ENCODE peak calls at places on chromosome 11, in nine cellular contexts. U is breast epithelium, T is ovary, L is Peyer's patch, C is AG09309, V is heart right ventricle, Z is testis, O is cardiac muscle cell, E is A549. G is an unnamed sample.

GRCh38 chr11:134583397-134583990 is 171.5 kb upstream of the B3GAT1 start:
- DNase-seq in L (no peak), O (no peak), T (no peak), Z (no peak), U (no peak), E (no peak), V (peak; percentile 3), C (no peak), G (no peak)

GRCh38 chr11:78139422-78140391 is at the start of gene ALG8:
- DNase-seq in T (peak; percentile 93), U (peak; percentile 88), E (peak; percentile 99), C (peak; percentile 79), V (peak; percentile 96), L (peak; percentile 98), Z (peak; percentile 96), O (peak; percentile 98), G (peak; percentile 99)

GRCh38 chr11:100760766-100761165 is 73.7 kb downstream of the ARHGAP42 start:
- DNase-seq in O (no peak), Z (no peak), V (no peak), U (no peak), L (no peak), C (no peak), T (no peak), E (no peak), G (no peak)

GRCh38 chr11:25890626-25891250 is 441.2 kb upstream of the ANO3 start:
- DNase-seq in L (no peak), E (no peak), C (no peak), V (no peak), U (no peak), T (no peak), O (no peak), Z (no peak), G (no peak)

GRCh38 chr11:38323961-38324761 is 1726.1 kb upstream of the RAG2 start:
- DNase-seq in O (no peak), T (no peak), V (no peak), L (no peak), E (no peak), Z (no peak), U (no peak), C (no peak), G (no peak)

GRCh38 chr11:36037031-36037430 is 93.2 kb downstream of the LDLRAD3 start:
- DNase-seq in C (no peak), O (no peak), T (no peak), E (no peak), Z (peak; percentile 36), V (peak; percentile 16), U (peak; percentile 37), L (no peak), G (no peak)

GRCh38 chr11:107947904-107948303 is 19.7 kb downstream of the RAB39A start:
- DNase-seq in T (no peak), E (no peak), Z (no peak), C (no peak), O (no peak), U (no peak), L (no peak), V (no peak), G (no peak)

GRCh38 chr11:70511345-70511744 is 113.0 kb downstream of the CTTN start:
- DNase-seq in C (no peak), E (no peak), Z (no peak), V (no peak), O (no peak), L (no peak), T (no peak), U (no peak), G (no peak)

GRCh38 chr11:113314389-113315301 is at the start of gene TTC12:
- DNase-seq in V (peak; percentile 94), C (peak; percentile 33), Z (peak; percentile 96), E (peak; percentile 49), T (peak; percentile 94), O (peak; percentile 97), U (peak; percentile 91), L (peak; percentile 98), G (peak; percentile 98)

GRCh38 chr11:114080219-114080618 is 20.7 kb downstream of the ZBTB16 start:
- DNase-seq in Z (no peak), L (peak; percentile 78), C (no peak), V (no peak), E (no peak), U (no peak), T (no peak), O (no peak), G (no peak)

GRCh38 chr11:13152736-13153541 is 124.7 kb upstream of the BMAL1 start:
- DNase-seq in T (no peak), E (peak; percentile 34), V (no peak), U (no peak), L (no peak), O (peak; percentile 29), Z (no peak), C (no peak), G (no peak)

GRCh38 chr11:12288212-12288933 is 89.0 kb upstream of the PARVA start:
- DNase-seq in O (peak; percentile 89), L (peak; percentile 84), E (peak; percentile 88), U (peak; percentile 58), Z (peak; percentile 87), C (peak; percentile 89), T (peak; percentile 77), V (peak; percentile 77), G (peak; percentile 90)

GRCh38 chr11:116725434-116726221 is 47.2 kb downstream of the BUD13 start:
- DNase-seq in L (no peak), U (no peak), C (no peak), Z (peak; percentile 22), O (no peak), E (no peak), T (no peak), V (no peak), G (no peak)

GRCh38 chr11:22065472-22065871 is 127.4 kb upstream of the ANO5 start:
- DNase-seq in V (no peak), L (peak; percentile 30), C (no peak), Z (no peak), O (no peak), U (no peak), E (no peak), T (no peak), G (no peak)

GRCh38 chr11:67044496-67044895 is 12.2 kb upstream of the RHOD start:
- DNase-seq in C (no peak), Z (no peak), O (no peak), V (no peak), L (no peak), E (no peak), T (no peak), U (no peak), G (no peak)

GRCh38 chr11:8019671-8020597 is 32.8 kb downstream of the EIF3F start:
- DNase-seq in C (no peak), U (no peak), E (peak; percentile 28), V (no peak), T (peak; percentile 39), O (peak; percentile 36), Z (peak; percentile 46), L (peak; percentile 36), G (peak; percentile 80)

GRCh38 chr11:127521413-127521812 is 520.8 kb upstream of the KIRREL3 start:
- DNase-seq in C (no peak), Z (no peak), V (no peak), O (no peak), L (no peak), T (no peak), U (no peak), E (no peak), G (no peak)

GRCh38 chr11:57123590-57123989 is 58.2 kb upstream of the LRRC55 start:
- DNase-seq in Z (no peak), V (no peak), E (no peak), C (no peak), T (no peak), O (no peak), U (no peak), L (no peak), G (no peak)

GRCh38 chr11:119262668-119263351 is 54.1 kb downstream of the MCAM start:
- DNase-seq in O (no peak), L (no peak), C (no peak), Z (no peak), V (no peak), E (no peak), T (no peak), U (no peak), G (no peak)

GRCh38 chr11:134536219-134536618 is 124.2 kb upstream of the B3GAT1 start:
- DNase-seq in O (no peak), V (peak; percentile 1), U (no peak), E (no peak), T (no peak), Z (peak; percentile 1), C (no peak), L (peak; percentile 21), G (no peak)

GRCh38 chr11:64867748-64868462 is 10.5 kb downstream of the EHD1 start:
- DNase-seq in E (no peak), C (no peak), V (no peak), L (no peak), Z (no peak), U (no peak), T (no peak), O (no peak), G (no peak)

GRCh38 chr11:68683952-68684384 is 376 bp upstream of the GAL start:
- DNase-seq in O (no peak), V (no peak), E (no peak), T (no peak), L (no peak), U (no peak), Z (no peak), C (no peak), G (no peak)
- H3K4me3 ChIP-seq in O (peak overlapping the region; percentile 36), V (peak overlapping the region; percentile 43), E (peak overlapping the region; percentile 63), T (no peak overlapping the region), L (no peak overlapping the region), U (peak overlapping the region; percentile 76), Z (no peak overlapping the region), C (no peak overlapping the region), G (no peak overlapping the region)

GRCh38 chr11:128586689-128587088 is 669 bp downstream of the ETS1 start:
- DNase-seq in O (no peak), T (no peak), U (no peak), V (no peak), E (no peak), C (no peak), L (no peak), Z (no peak), G (no peak)
- H3K4me3 ChIP-seq in O (no peak overlapping the region), T (no peak overlapping the region), U (peak overlapping the region; percentile 47), V (peak overlapping the region; percentile 45), E (no peak overlapping the region), C (no peak overlapping the region), L (no peak overlapping the region), Z (no peak overlapping the region), G (no peak overlapping the region)

GRCh38 chr11:61102667-61103491 is 590 bp downstream of the CD5 start:
- DNase-seq in C (no peak), T (no peak), L (no peak), E (no peak), V (no peak), U (no peak), O (no peak), Z (peak; percentile 34), G (no peak)
- H3K4me3 ChIP-seq in C (no peak overlapping the region), T (no peak overlapping the region), L (peak overlapping the region; percentile 43), E (no peak overlapping the region), V (peak overlapping the region; percentile 53), U (peak overlapping the region; percentile 25), O (no peak overlapping the region), Z (no peak overlapping the region), G (no peak overlapping the region)

DNA sequence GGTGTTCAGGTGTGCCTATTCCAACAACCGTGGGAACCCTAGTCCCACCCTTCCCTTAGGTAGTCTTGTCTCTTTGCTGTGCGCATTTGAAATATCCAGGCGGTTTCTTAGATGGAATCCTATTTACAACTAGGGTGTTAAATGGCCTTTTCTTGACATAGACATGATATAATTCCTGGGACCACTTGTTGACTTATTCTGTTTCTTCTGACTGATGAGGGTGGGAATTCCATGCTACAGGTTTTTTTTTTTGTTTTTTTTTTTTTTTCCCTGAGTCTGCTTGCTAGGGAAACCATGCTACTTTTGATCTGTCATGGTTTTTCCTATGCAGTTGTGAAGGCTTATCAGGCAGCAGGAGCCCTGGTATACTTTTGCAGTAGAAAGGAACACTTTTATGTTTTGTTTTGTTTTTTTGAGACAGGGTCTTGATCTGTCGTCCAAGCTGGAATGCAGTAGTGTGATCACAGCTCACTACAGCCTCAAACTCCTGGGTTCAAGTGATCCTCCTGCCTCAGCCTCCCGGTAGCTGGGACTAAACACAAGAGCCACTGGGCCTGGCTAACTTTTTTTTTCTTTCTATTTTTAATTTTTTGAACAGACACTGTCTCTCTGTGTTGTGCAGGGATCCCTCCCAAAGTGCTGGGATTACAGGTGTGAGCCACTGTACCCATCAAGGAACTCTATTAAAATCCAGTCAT is 1.5 kb downstream of the STIM1 start:
- DNase-seq in U (no peak), V (no peak), O (no peak), L (no peak), T (no peak), C (no peak), E (no peak), Z (no peak), G (no peak)
- H3K4me3 ChIP-seq in U (peak overlapping the region; percentile 72), V (peak overlapping the region; percentile 94), O (peak overlapping the region; percentile 70), L (peak overlapping the region; percentile 83), T (peak overlapping the region; percentile 90), C (peak overlapping the region; percentile 57), E (peak overlapping the region; percentile 98), Z (peak overlapping the region; percentile 79), G (peak overlapping the region; percentile 55)